ENCODE peak calls at places on chromosome 3, in ten cellular contexts. One of them, this sample, is unnamed. For H3K4me1, the result is how much of the 10 kb centered on the place peaks cover.

GRCh38 chr3:151439652-151440125 is 21.2 kb downstream of the IGSF10 start:
- DNase-seq in neuronal stem cell: peak
- DNase-seq in Peyer's patch: no peak
- DNase-seq in sigmoid colon: no peak
- DNase-seq in OCI-LY7: peak
- DNase-seq in gastrocnemius medialis: no peak
- DNase-seq in K562: peak
- DNase-seq in breast epithelium: no peak
- DNase-seq in right cardiac atrium: no peak
- DNase-seq in neural progenitor cell: peak
- DNase-seq in this sample: peak

GRCh38 chr3:87307805-87308204 is 31.4 kb upstream of the POU1F1 start:
- DNase-seq in right cardiac atrium: no peak
- DNase-seq in breast epithelium: no peak
- DNase-seq in neural progenitor cell: no peak
- DNase-seq in gastrocnemius medialis: no peak
- DNase-seq in K562: no peak
- DNase-seq in Peyer's patch: no peak
- DNase-seq in neuronal stem cell: no peak
- DNase-seq in OCI-LY7: no peak
- DNase-seq in sigmoid colon: no peak
- DNase-seq in this sample: no peak

GRCh38 chr3:48370330-48370708 is 1.7 kb upstream of the FBXW12 start:
- DNase-seq in neuronal stem cell: no peak
- DNase-seq in sigmoid colon: no peak
- DNase-seq in Peyer's patch: no peak
- DNase-seq in gastrocnemius medialis: no peak
- DNase-seq in right cardiac atrium: no peak
- DNase-seq in OCI-LY7: no peak
- DNase-seq in breast epithelium: no peak
- DNase-seq in neural progenitor cell: no peak
- DNase-seq in K562: no peak
- DNase-seq in this sample: no peak

GRCh38 chr3:197298858-197299854 is 744 bp upstream of the DLG1 start:
- DNase-seq in OCI-LY7: peak
- DNase-seq in neural progenitor cell: peak
- DNase-seq in K562: peak
- DNase-seq in neuronal stem cell: peak
- DNase-seq in Peyer's patch: peak
- DNase-seq in breast epithelium: peak
- DNase-seq in gastrocnemius medialis: peak
- DNase-seq in right cardiac atrium: peak
- DNase-seq in sigmoid colon: peak
- DNase-seq in this sample: peak

GRCh38 chr3:112136959-112137693 is 4.1 kb upstream of the GCSAM start:
- DNase-seq in gastrocnemius medialis: no peak
- DNase-seq in Peyer's patch: no peak
- DNase-seq in sigmoid colon: no peak
- DNase-seq in breast epithelium: no peak
- DNase-seq in K562: no peak
- DNase-seq in right cardiac atrium: no peak
- DNase-seq in OCI-LY7: peak
- DNase-seq in neuronal stem cell: peak
- DNase-seq in neural progenitor cell: peak
- DNase-seq in this sample: no peak

GRCh38 chr3:177494216-177494615 is 296.9 kb upstream of the TBL1XR1 start:
- DNase-seq in neural progenitor cell: no peak
- DNase-seq in K562: no peak
- DNase-seq in breast epithelium: no peak
- DNase-seq in gastrocnemius medialis: no peak
- DNase-seq in sigmoid colon: no peak
- DNase-seq in Peyer's patch: no peak
- DNase-seq in right cardiac atrium: no peak
- DNase-seq in OCI-LY7: no peak
- DNase-seq in neuronal stem cell: no peak
- DNase-seq in this sample: no peak

GRCh38 chr3:28476194-28476593 is 127.6 kb upstream of the AZI2 start:
- DNase-seq in right cardiac atrium: no peak
- DNase-seq in gastrocnemius medialis: no peak
- DNase-seq in sigmoid colon: no peak
- DNase-seq in neural progenitor cell: peak
- DNase-seq in Peyer's patch: no peak
- DNase-seq in K562: peak
- DNase-seq in neuronal stem cell: no peak
- DNase-seq in breast epithelium: no peak
- DNase-seq in OCI-LY7: peak
- DNase-seq in this sample: no peak

GRCh38 chr3:14839236-14839635 is 20.5 kb downstream of the FGD5 start:
- DNase-seq in gastrocnemius medialis: no peak
- DNase-seq in neural progenitor cell: peak
- DNase-seq in breast epithelium: no peak
- DNase-seq in right cardiac atrium: no peak
- DNase-seq in OCI-LY7: no peak
- DNase-seq in sigmoid colon: peak
- DNase-seq in K562: no peak
- DNase-seq in neuronal stem cell: peak
- DNase-seq in Peyer's patch: no peak
- DNase-seq in this sample: no peak

GRCh38 chr3:142664311-142664710 is 59.5 kb upstream of the TRPC1 start:
- DNase-seq in OCI-LY7: no peak
- DNase-seq in gastrocnemius medialis: no peak
- DNase-seq in breast epithelium: no peak
- DNase-seq in sigmoid colon: no peak
- DNase-seq in neuronal stem cell: no peak
- DNase-seq in right cardiac atrium: no peak
- DNase-seq in K562: no peak
- DNase-seq in neural progenitor cell: no peak
- DNase-seq in Peyer's patch: no peak
- DNase-seq in this sample: no peak

GRCh38 chr3:157918402-157918801 is 187.8 kb downstream of the SHOX2 start:
- DNase-seq in gastrocnemius medialis: no peak
- DNase-seq in neural progenitor cell: no peak
- DNase-seq in neuronal stem cell: no peak
- DNase-seq in sigmoid colon: no peak
- DNase-seq in Peyer's patch: no peak
- DNase-seq in OCI-LY7: no peak
- DNase-seq in K562: no peak
- DNase-seq in breast epithelium: no peak
- DNase-seq in right cardiac atrium: no peak
- DNase-seq in this sample: no peak

GRCh38 chr3:113825090-113825489 is 13.5 kb upstream of the GRAMD1C start:
- DNase-seq in neuronal stem cell: no peak
- DNase-seq in gastrocnemius medialis: no peak
- DNase-seq in neural progenitor cell: no peak
- DNase-seq in OCI-LY7: peak
- DNase-seq in K562: peak
- DNase-seq in breast epithelium: no peak
- DNase-seq in right cardiac atrium: no peak
- DNase-seq in Peyer's patch: no peak
- DNase-seq in sigmoid colon: no peak
- DNase-seq in this sample: no peak

GRCh38 chr3:101902041-101902440 is 52.7 kb downstream of the NFKBIZ start:
- DNase-seq in Peyer's patch: no peak
- DNase-seq in right cardiac atrium: no peak
- DNase-seq in neural progenitor cell: no peak
- DNase-seq in breast epithelium: no peak
- DNase-seq in neuronal stem cell: no peak
- DNase-seq in OCI-LY7: peak
- DNase-seq in K562: no peak
- DNase-seq in gastrocnemius medialis: no peak
- DNase-seq in sigmoid colon: no peak
- DNase-seq in this sample: no peak

GRCh38 chr3:41808618-41809017 is 153.3 kb downstream of the ULK4 start:
- DNase-seq in sigmoid colon: no peak
- DNase-seq in right cardiac atrium: no peak
- DNase-seq in neural progenitor cell: no peak
- DNase-seq in OCI-LY7: no peak
- DNase-seq in breast epithelium: no peak
- DNase-seq in neuronal stem cell: no peak
- DNase-seq in gastrocnemius medialis: no peak
- DNase-seq in K562: no peak
- DNase-seq in Peyer's patch: no peak
- DNase-seq in this sample: peak
- H3K4me1 ChIP-seq in sigmoid colon: under half
- H3K4me1 ChIP-seq in right cardiac atrium: under half
- H3K4me1 ChIP-seq in neural progenitor cell: under half
- H3K4me1 ChIP-seq in OCI-LY7: under half
- H3K4me1 ChIP-seq in breast epithelium: under half
- H3K4me1 ChIP-seq in neuronal stem cell: under half
- H3K4me1 ChIP-seq in gastrocnemius medialis: under half
- H3K4me1 ChIP-seq in K562: under half
- H3K4me1 ChIP-seq in Peyer's patch: under half
- H3K4me1 ChIP-seq in this sample: under half

GRCh38 chr3:16513141-16514020 is at the start of gene RFTN1:
- DNase-seq in gastrocnemius medialis: no peak
- DNase-seq in neuronal stem cell: peak
- DNase-seq in K562: no peak
- DNase-seq in sigmoid colon: no peak
- DNase-seq in Peyer's patch: peak
- DNase-seq in breast epithelium: no peak
- DNase-seq in OCI-LY7: peak
- DNase-seq in neural progenitor cell: peak
- DNase-seq in right cardiac atrium: peak
- DNase-seq in this sample: peak

GRCh38 chr3:16515885-16516420 is 2.5 kb upstream of the RFTN1 start:
- DNase-seq in breast epithelium: no peak
- DNase-seq in neural progenitor cell: no peak
- DNase-seq in gastrocnemius medialis: no peak
- DNase-seq in sigmoid colon: no peak
- DNase-seq in right cardiac atrium: no peak
- DNase-seq in K562: no peak
- DNase-seq in OCI-LY7: peak
- DNase-seq in Peyer's patch: no peak
- DNase-seq in neuronal stem cell: no peak
- DNase-seq in this sample: no peak

GRCh38 chr3:16514799-16515353 is 1.4 kb upstream of the RFTN1 start:
- DNase-seq in gastrocnemius medialis: no peak
- DNase-seq in neuronal stem cell: no peak
- DNase-seq in right cardiac atrium: no peak
- DNase-seq in Peyer's patch: no peak
- DNase-seq in OCI-LY7: no peak
- DNase-seq in neural progenitor cell: no peak
- DNase-seq in sigmoid colon: no peak
- DNase-seq in breast epithelium: no peak
- DNase-seq in K562: no peak
- DNase-seq in this sample: no peak

GRCh38 chr3:16514021-16514700 is 662 bp upstream of the RFTN1 start:
- DNase-seq in Peyer's patch: no peak
- DNase-seq in right cardiac atrium: no peak
- DNase-seq in K562: no peak
- DNase-seq in gastrocnemius medialis: no peak
- DNase-seq in neuronal stem cell: no peak
- DNase-seq in breast epithelium: no peak
- DNase-seq in sigmoid colon: no peak
- DNase-seq in neural progenitor cell: no peak
- DNase-seq in OCI-LY7: no peak
- DNase-seq in this sample: no peak

DNA sequence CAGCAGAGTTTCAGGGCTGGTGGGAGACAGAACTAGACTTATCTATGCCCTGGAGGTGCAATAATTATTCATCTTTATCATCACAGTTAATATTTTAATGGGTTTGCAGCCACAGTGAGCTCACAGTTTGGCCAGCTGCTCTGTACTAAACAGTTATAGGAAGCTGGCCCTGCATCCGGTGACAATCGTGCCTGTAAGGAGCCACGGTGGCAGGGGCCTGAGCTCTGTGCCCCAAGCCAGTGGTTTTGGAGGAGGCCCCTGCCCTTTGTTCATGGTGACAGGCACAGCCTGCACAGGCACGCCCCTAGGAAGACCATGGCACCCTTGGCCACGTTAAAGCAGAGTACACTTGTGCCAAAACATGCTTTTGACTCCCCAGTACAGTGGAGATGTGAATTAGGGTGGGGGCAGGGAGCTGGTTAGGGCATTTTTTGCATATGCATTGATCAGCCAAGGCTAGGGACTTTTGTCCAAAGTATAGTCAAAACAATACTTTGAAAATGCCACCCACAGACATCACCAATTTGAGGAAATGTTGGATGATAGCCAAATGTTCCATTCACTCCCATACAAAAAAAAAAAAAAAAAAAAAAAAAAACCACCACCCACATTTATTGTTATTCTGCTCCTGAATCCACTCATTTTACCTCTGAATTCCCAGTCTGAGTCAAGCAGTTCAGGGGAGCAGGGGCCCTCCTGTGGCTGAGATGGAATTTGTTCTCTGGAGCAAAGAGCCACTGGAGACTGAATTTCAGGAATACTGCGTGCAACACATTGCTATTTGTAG is 3.4 kb upstream of the RFTN1 start:
- DNase-seq in gastrocnemius medialis: no peak
- DNase-seq in right cardiac atrium: peak
- DNase-seq in OCI-LY7: no peak
- DNase-seq in neuronal stem cell: no peak
- DNase-seq in Peyer's patch: no peak
- DNase-seq in sigmoid colon: no peak
- DNase-seq in breast epithelium: no peak
- DNase-seq in K562: no peak
- DNase-seq in neural progenitor cell: peak
- DNase-seq in this sample: no peak
- H3K27ac ChIP-seq in gastrocnemius medialis: peak
- H3K27ac ChIP-seq in right cardiac atrium: peak
- H3K27ac ChIP-seq in OCI-LY7: peak
- H3K27ac ChIP-seq in neuronal stem cell: no peak
- H3K27ac ChIP-seq in Peyer's patch: no peak
- H3K27ac ChIP-seq in sigmoid colon: no peak
- H3K27ac ChIP-seq in breast epithelium: peak
- H3K27ac ChIP-seq in K562: no peak
- H3K27ac ChIP-seq in neural progenitor cell: no peak
- H3K27ac ChIP-seq in this sample: no peak

GRCh38 chr3:156816794-156817741 is 9.1 kb upstream of the LEKR1 start:
- DNase-seq in K562: peak
- DNase-seq in neuronal stem cell: peak
- DNase-seq in sigmoid colon: peak
- DNase-seq in right cardiac atrium: peak
- DNase-seq in Peyer's patch: peak
- DNase-seq in neural progenitor cell: peak
- DNase-seq in gastrocnemius medialis: peak
- DNase-seq in OCI-LY7: peak
- DNase-seq in breast epithelium: peak
- DNase-seq in this sample: peak
- H3K4me1 ChIP-seq in K562: under half
- H3K4me1 ChIP-seq in neuronal stem cell: under half
- H3K4me1 ChIP-seq in sigmoid colon: under half
- H3K4me1 ChIP-seq in right cardiac atrium: under half
- H3K4me1 ChIP-seq in Peyer's patch: under half
- H3K4me1 ChIP-seq in neural progenitor cell: under half
- H3K4me1 ChIP-seq in gastrocnemius medialis: under half
- H3K4me1 ChIP-seq in OCI-LY7: under half
- H3K4me1 ChIP-seq in breast epithelium: under half
- H3K4me1 ChIP-seq in this sample: under half

DNA sequence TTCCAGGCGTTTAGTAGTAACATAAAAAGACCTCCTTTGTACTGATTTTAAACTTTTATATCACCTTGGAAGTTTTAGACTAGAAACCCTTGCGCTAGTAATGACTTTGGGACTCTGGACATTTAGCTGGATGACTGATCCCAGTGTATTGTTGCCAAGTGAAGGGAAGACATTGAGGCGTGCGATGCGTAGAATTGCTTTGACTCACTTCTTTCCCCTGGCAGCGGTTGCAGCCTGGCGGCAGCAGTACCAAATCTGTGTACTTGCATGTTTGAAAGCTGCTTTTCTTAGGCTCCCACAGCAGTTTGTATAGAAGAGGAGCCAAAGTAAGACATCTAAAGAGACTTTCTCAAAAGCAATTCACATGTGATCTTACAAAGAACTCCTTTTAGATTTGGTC is 151.6 kb downstream of the BBX start:
- DNase-seq in OCI-LY7: no peak
- DNase-seq in Peyer's patch: no peak
- DNase-seq in K562: no peak
- DNase-seq in breast epithelium: no peak
- DNase-seq in sigmoid colon: no peak
- DNase-seq in gastrocnemius medialis: no peak
- DNase-seq in right cardiac atrium: peak
- DNase-seq in neural progenitor cell: peak
- DNase-seq in neuronal stem cell: no peak
- DNase-seq in this sample: no peak
- H3K27ac ChIP-seq in OCI-LY7: peak
- H3K27ac ChIP-seq in Peyer's patch: no peak
- H3K27ac ChIP-seq in K562: no peak
- H3K27ac ChIP-seq in breast epithelium: no peak
- H3K27ac ChIP-seq in sigmoid colon: peak
- H3K27ac ChIP-seq in gastrocnemius medialis: no peak
- H3K27ac ChIP-seq in right cardiac atrium: no peak
- H3K27ac ChIP-seq in neural progenitor cell: no peak
- H3K27ac ChIP-seq in neuronal stem cell: no peak
- H3K27ac ChIP-seq in this sample: no peak